ENCODE peak calls at places on chromosome 1, in seven cellular contexts. H is Peyer's patch, I is fibroblast of the aortic adventitia, L is foreskin fibroblast, P is Caco-2, U is sigmoid colon, B is lower lobe of right lung. A is an unnamed sample.

GRCh38 chr1:168234846-168235547 is 9.2 kb downstream of the SFT2D2 start:
- DNase-seq in B (no peak), P (peak; percentile 67), H (peak; percentile 54), U (no peak), L (peak; percentile 30), I (peak; percentile 54), A (peak; percentile 62)

GRCh38 chr1:42940851-42941639 is 17.6 kb downstream of the SLC2A1 start:
- DNase-seq in B (no peak), H (no peak), I (peak; percentile 98), U (no peak), L (peak; percentile 94), P (peak; percentile 63), A (peak; percentile 92)

GRCh38 chr1:114113801-114114750 is 39.6 kb downstream of the SYT6 start:
- DNase-seq in B (peak; percentile 60), I (no peak), P (no peak), L (no peak), H (no peak), U (no peak), A (peak; percentile 26)

GRCh38 chr1:236795757-236796719 is 946 bp downstream of the MTR start:
- DNase-seq in P (no peak), U (no peak), I (peak; percentile 60), B (no peak), L (peak; percentile 18), H (no peak), A (peak; percentile 52)

GRCh38 chr1:160087118-160087662 is 5.9 kb downstream of the KCNJ9 start:
- DNase-seq in B (no peak), U (no peak), I (no peak), L (no peak), P (no peak), H (no peak), A (no peak)

GRCh38 chr1:195934839-195935557 is 673.2 kb downstream of the KCNT2 start:
- DNase-seq in U (no peak), H (no peak), L (peak; percentile 1), I (no peak), B (no peak), P (no peak), A (no peak)

GRCh38 chr1:87977145-87977544 is 648.5 kb downstream of the LMO4 start:
- DNase-seq in L (no peak), B (no peak), U (no peak), I (no peak), H (no peak), P (no peak), A (no peak)

GRCh38 chr1:45682942-45683341 is 3.4 kb downstream of the GPBP1L1 start:
- DNase-seq in L (no peak), U (no peak), I (no peak), B (no peak), H (no peak), P (no peak), A (no peak)

GRCh38 chr1:37035014-37035686 is 835 bp upstream of the GRIK3 start:
- DNase-seq in H (no peak), I (no peak), B (no peak), L (no peak), U (no peak), P (no peak), A (no peak)

GRCh38 chr1:57494679-57495078 is 70.8 kb upstream of the DAB1 start:
- DNase-seq in U (no peak), I (no peak), P (no peak), B (no peak), L (no peak), H (no peak), A (peak; percentile 5)

GRCh38 chr1:33312413-33312749 is 8.5 kb downstream of the A3GALT2 start:
- DNase-seq in U (no peak), I (no peak), H (no peak), L (no peak), P (no peak), B (peak; percentile 23), A (no peak)

GRCh38 chr1:178529364-178530036 is 16.6 kb downstream of the TEX35 start:
- DNase-seq in U (peak; percentile 44), I (no peak), B (no peak), H (peak; percentile 80), L (no peak), P (peak; percentile 36), A (no peak)

GRCh38 chr1:182955596-182956588 is 2.9 kb upstream of the SHCBP1L start:
- DNase-seq in L (peak; percentile 95), B (no peak), U (no peak), I (peak; percentile 93), H (no peak), P (no peak), A (peak; percentile 97)

GRCh38 chr1:151024540-151025146 is 11.7 kb upstream of the BNIPL start:
- DNase-seq in B (peak; percentile 84), P (peak; percentile 84), I (peak; percentile 74), U (peak; percentile 89), H (peak; percentile 95), L (peak; percentile 39), A (peak; percentile 72)

GRCh38 chr1:44636711-44637589 is 37.3 kb downstream of the TMEM53 start:
- DNase-seq in U (no peak), I (no peak), H (no peak), B (no peak), L (no peak), P (no peak), A (peak; percentile 82)

GRCh38 chr1:36346741-36347370 is 23.4 kb upstream of the EVA1B start:
- DNase-seq in H (no peak), B (no peak), I (no peak), P (no peak), U (no peak), L (no peak), A (no peak)

GRCh38 chr1:18657436-18658179 is 27.0 kb downstream of the PAX7 start:
- DNase-seq in B (no peak), P (no peak), I (no peak), H (no peak), U (no peak), L (no peak), A (no peak)

GRCh38 chr1:201748331-201748730 is 80.6 kb upstream of the IPO9 start:
- DNase-seq in B (no peak), I (peak; percentile 95), L (peak; percentile 90), H (no peak), P (no peak), U (no peak), A (peak; percentile 90)

GRCh38 chr1:201749059-201749458 is 79.9 kb upstream of the IPO9 start:
- DNase-seq in H (no peak), L (no peak), P (no peak), B (no peak), I (no peak), U (no peak), A (no peak)

GRCh38 chr1:201742955-201743805 is 85.8 kb upstream of the IPO9 start:
- DNase-seq in I (no peak), L (no peak), U (no peak), B (no peak), H (no peak), P (no peak), A (no peak)

GRCh38 chr1:201745023-201745422 is 83.9 kb upstream of the IPO9 start:
- DNase-seq in U (no peak), L (peak; percentile 67), P (no peak), H (no peak), I (peak; percentile 87), B (no peak), A (peak; percentile 90)

DNA sequence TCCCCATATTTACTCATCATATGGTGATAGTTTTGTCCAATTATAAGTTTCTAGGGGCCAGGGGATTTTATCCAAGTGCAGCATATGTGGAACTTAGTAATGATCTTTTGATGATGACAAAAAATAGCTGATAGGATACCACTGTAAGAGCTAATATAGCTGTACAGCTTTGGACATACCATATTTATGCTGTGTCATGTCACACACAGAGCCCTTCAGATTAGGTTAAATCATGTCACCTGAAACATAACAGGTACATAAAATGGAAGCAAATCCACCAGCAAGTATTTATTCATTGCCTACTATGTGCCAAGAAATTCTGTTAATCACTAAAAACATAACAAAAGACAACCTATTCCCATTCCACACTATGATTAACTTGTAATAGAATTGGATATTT is 82.8 kb upstream of the IPO9 start:
- DNase-seq in U (no peak), H (no peak), B (no peak), P (no peak), L (no peak), I (no peak), A (no peak)
- H3K4me3 ChIP-seq in U (no peak overlapping the region), H (no peak overlapping the region), B (no peak overlapping the region), P (no peak overlapping the region), L (no peak overlapping the region), I (no peak overlapping the region), A (no peak overlapping the region)

DNA sequence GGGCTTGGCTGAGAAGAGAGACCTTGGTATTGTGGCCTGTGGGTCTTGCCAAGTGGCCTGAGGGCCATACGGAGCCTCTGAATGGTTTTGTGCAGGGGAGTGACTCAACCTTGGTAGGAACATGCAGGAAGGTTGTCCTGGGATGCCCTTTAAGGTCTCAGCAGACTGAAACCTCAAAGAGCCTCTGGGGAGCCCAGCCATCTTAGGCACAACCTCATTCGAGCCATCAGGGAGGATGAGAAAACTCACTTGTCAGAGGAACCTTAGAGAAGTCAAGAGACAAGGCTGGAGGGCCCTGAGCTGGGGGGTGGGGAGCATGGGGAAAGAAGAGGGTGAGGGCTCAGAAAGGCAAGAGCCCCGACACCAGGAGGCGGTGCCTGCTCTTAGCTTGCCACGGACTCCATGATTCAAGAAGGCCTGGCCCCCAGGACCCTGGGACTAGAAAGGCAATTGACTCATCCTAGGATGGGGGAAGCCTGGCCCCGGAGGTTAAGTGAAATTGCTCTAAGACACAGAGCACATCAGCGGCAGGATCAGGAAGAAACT is 13.0 kb downstream of the IFI6 start:
- DNase-seq in P (no peak), L (peak; percentile 78), H (peak; percentile 57), B (no peak), I (peak; percentile 74), U (peak; percentile 69), A (peak; percentile 95)
- TF ChIP-seq CTCF in P (no peak), L (no peak), H (no peak), B (no peak), I (no peak), U (no peak), A (no peak)

GRCh38 chr1:216450252-216450651 is 27.0 kb upstream of the USH2A start:
- DNase-seq in U (no peak), L (no peak), B (no peak), I (no peak), H (no peak), P (no peak), A (no peak)
- H3K4me3 ChIP-seq in U (no peak overlapping the region), L (no peak overlapping the region), B (no peak overlapping the region), I (no peak overlapping the region), H (no peak overlapping the region), P (no peak overlapping the region), A (no peak overlapping the region)

GRCh38 chr1:23963617-23964234 is 4.1 kb downstream of the PNRC2 start:
- DNase-seq in H (no peak), P (no peak), B (no peak), L (no peak), U (no peak), I (no peak), A (no peak)

GRCh38 chr1:23960291-23960718 is 677 bp downstream of the PNRC2 start:
- DNase-seq in H (no peak), P (no peak), L (no peak), B (no peak), U (no peak), I (peak; percentile 71), A (peak; percentile 31)

GRCh38 chr1:23957096-23957495 is 2.5 kb upstream of the PNRC2 start:
- DNase-seq in L (no peak), H (peak; percentile 62), P (peak; percentile 33), B (peak; percentile 58), U (no peak), I (no peak), A (no peak)

GRCh38 chr1:23959461-23960290 is at the start of gene PNRC2:
- DNase-seq in B (peak; percentile 97), I (peak; percentile 92), P (peak; percentile 96), U (peak; percentile 99), H (peak; percentile 99), L (peak; percentile 96), A (peak; percentile 93)

GRCh38 chr1:23958810-23959460 is 693 bp upstream of the PNRC2 start:
- DNase-seq in H (peak; percentile 97), U (peak; percentile 93), I (peak; percentile 81), B (peak; percentile 96), L (peak; percentile 92), P (peak; percentile 86), A (peak; percentile 94)
- TF ChIP-seq CTCF in H (peak; percentile 40), U (no peak), I (peak; percentile 35), B (peak; percentile 46), L (peak; percentile 36), P (no peak), A (peak; percentile 43)